ENCODE peak calls at places on chromosomes 5 and 9, in six cellular contexts. F, Z, Q, A, N and E are unnamed samples.

GRCh38 chr5:54519083-54519541 is 1.6 kb downstream of the SNX18 start:
- DNase-seq in F (no peak), Z (no peak), Q (no peak), A (no peak), N (peak), E (no peak)

GRCh38 chr9:113526841-113527240 is 63.3 kb downstream of the RGS3 start:
- DNase-seq in F (no peak), Z (no peak), Q (no peak), A (no peak), N (no peak), E (no peak)

GRCh38 chr5:123811771-123812170 is 299.8 kb downstream of the CSNK1G3 start:
- DNase-seq in F (no peak), Z (no peak), Q (no peak), A (no peak), N (no peak), E (no peak)

GRCh38 chr9:105290401-105290800 is 46.0 kb downstream of the SLC44A1 start:
- DNase-seq in F (no peak), Z (no peak), Q (no peak), A (no peak), N (no peak), E (peak)

GRCh38 chr5:173775692-173776135 is 112.4 kb upstream of the CPEB4 start:
- DNase-seq in F (no peak), Z (no peak), Q (no peak), A (no peak), N (no peak), E (no peak)

GRCh38 chr9:18632624-18633407 is 158.9 kb downstream of the ADAMTSL1 start:
- DNase-seq in F (no peak), Z (no peak), Q (peak), A (peak), N (no peak), E (no peak)

GRCh38 chr9:20009606-20010005 is 220.8 kb upstream of the SLC24A2 start:
- DNase-seq in F (no peak), Z (no peak), Q (no peak), A (no peak), N (no peak), E (no peak)

GRCh38 chr9:120387257-120387999 is 192.5 kb downstream of the CDK5RAP2 start:
- DNase-seq in F (no peak), Z (no peak), Q (no peak), A (no peak), N (no peak), E (peak)

GRCh38 chr9:134887686-134888602 is 7.3 kb downstream of the FCN2 start:
- DNase-seq in F (no peak), Z (no peak), Q (no peak), A (no peak), N (no peak), E (no peak)

GRCh38 chr5:173056783-173057061 is 570 bp downstream of the CREBRF start:
- DNase-seq in F (no peak), Z (no peak), Q (peak), A (peak), N (no peak), E (no peak)

GRCh38 chr5:1319436-1320343 is 24.8 kb upstream of the TERT start:
- DNase-seq in F (no peak), Z (no peak), Q (no peak), A (no peak), N (no peak), E (no peak)